ENCODE peak calls at places on chromosomes 13 and 19, in four cellular contexts. One of them, this sample, is unnamed.

GRCh38 chr19:48963371-48964204 is 1.5 kb upstream of the FTL start:
- DNase-seq in dorsolateral prefrontal cortex: peak; percentile 87
- DNase-seq in kidney tubule cell: peak; percentile 89
- DNase-seq in activated CD4-positive, alpha-beta T cell treated with anti-CD3 and anti-CD28 coated beads for 36 hours: peak; percentile 87
- DNase-seq in this sample: no peak

GRCh38 chr13:95503662-95504061 is 48.9 kb upstream of the CLDN10 start:
- DNase-seq in dorsolateral prefrontal cortex: no peak
- DNase-seq in kidney tubule cell: no peak
- DNase-seq in activated CD4-positive, alpha-beta T cell treated with anti-CD3 and anti-CD28 coated beads for 36 hours: no peak
- DNase-seq in this sample: no peak

GRCh38 chr13:96946709-96947311 is 47.5 kb downstream of the OXGR1 start:
- DNase-seq in dorsolateral prefrontal cortex: no peak
- DNase-seq in kidney tubule cell: no peak
- DNase-seq in activated CD4-positive, alpha-beta T cell treated with anti-CD3 and anti-CD28 coated beads for 36 hours: no peak
- DNase-seq in this sample: no peak

GRCh38 chr13:36418022-36418805 is 14.1 kb upstream of the CCNA1 start:
- DNase-seq in dorsolateral prefrontal cortex: no peak
- DNase-seq in kidney tubule cell: peak; percentile 82
- DNase-seq in activated CD4-positive, alpha-beta T cell treated with anti-CD3 and anti-CD28 coated beads for 36 hours: peak; percentile 23
- DNase-seq in this sample: no peak

GRCh38 chr13:28574617-28575142 is 79.8 kb upstream of the FLT1 start:
- DNase-seq in dorsolateral prefrontal cortex: no peak
- DNase-seq in kidney tubule cell: peak; percentile 97
- DNase-seq in activated CD4-positive, alpha-beta T cell treated with anti-CD3 and anti-CD28 coated beads for 36 hours: peak; percentile 69
- DNase-seq in this sample: peak; percentile 98

GRCh38 chr19:18322318-18322758 is 538 bp downstream of the LSM4 start:
- DNase-seq in dorsolateral prefrontal cortex: no peak
- DNase-seq in kidney tubule cell: peak; percentile 70
- DNase-seq in activated CD4-positive, alpha-beta T cell treated with anti-CD3 and anti-CD28 coated beads for 36 hours: peak; percentile 69
- DNase-seq in this sample: no peak

GRCh38 chr19:34215006-34215665 is 39.2 kb upstream of the GARRE1 start:
- DNase-seq in dorsolateral prefrontal cortex: no peak
- DNase-seq in kidney tubule cell: no peak
- DNase-seq in activated CD4-positive, alpha-beta T cell treated with anti-CD3 and anti-CD28 coated beads for 36 hours: no peak
- DNase-seq in this sample: no peak

GRCh38 chr19:55284405-55285058 is 735 bp downstream of the BRSK1 start:
- DNase-seq in dorsolateral prefrontal cortex: no peak
- DNase-seq in kidney tubule cell: no peak
- DNase-seq in activated CD4-positive, alpha-beta T cell treated with anti-CD3 and anti-CD28 coated beads for 36 hours: no peak
- DNase-seq in this sample: no peak

GRCh38 chr19:35313614-35314013 is 15.4 kb upstream of the CD22 start:
- DNase-seq in dorsolateral prefrontal cortex: no peak
- DNase-seq in kidney tubule cell: peak; percentile 13
- DNase-seq in activated CD4-positive, alpha-beta T cell treated with anti-CD3 and anti-CD28 coated beads for 36 hours: no peak
- DNase-seq in this sample: no peak

GRCh38 chr19:17711851-17712250 is 7.4 kb upstream of the MAP1S start:
- DNase-seq in dorsolateral prefrontal cortex: no peak
- DNase-seq in kidney tubule cell: no peak
- DNase-seq in activated CD4-positive, alpha-beta T cell treated with anti-CD3 and anti-CD28 coated beads for 36 hours: no peak
- DNase-seq in this sample: no peak

This sample was measured in AG09309.